ENCODE peak calls at places on chromosomes 11 and 22, in ten cellular contexts. L, Q, U, T, X, P, Z, F, E and Y are unnamed samples.

GRCh38 chr11:11027271-11027670 is 169.4 kb upstream of the ZBED5 start:
- DNase-seq in L (peak; percentile 85), Q (peak; percentile 60), U (peak; percentile 62), T (no peak), X (peak; percentile 89), P (no peak), Z (no peak), F (peak; percentile 63), E (peak; percentile 93), Y (peak; percentile 59)

GRCh38 chr11:12810497-12810896 is 136.3 kb downstream of the TEAD1 start:
- DNase-seq in L (no peak), Q (peak; percentile 88), U (peak; percentile 87), T (no peak), X (peak; percentile 72), P (peak; percentile 56), Z (no peak), F (peak; percentile 79), E (no peak), Y (no peak)

GRCh38 chr11:34416088-34416487 is 22.6 kb upstream of the CAT start:
- DNase-seq in L (no peak), Q (no peak), U (no peak), T (no peak), X (no peak), P (no peak), Z (no peak), F (no peak), E (no peak), Y (no peak)

GRCh38 chr11:9264381-9265210 is 554 bp downstream of the DENND5A start:
- DNase-seq in L (peak; percentile 80), Q (peak; percentile 86), U (peak; percentile 83), T (peak; percentile 48), X (peak; percentile 87), P (peak; percentile 69), Z (peak; percentile 10), F (peak; percentile 83), E (peak; percentile 89), Y (peak; percentile 44)

GRCh38 chr11:47061429-47062178 is 115.1 kb downstream of the ARFGAP2 start:
- DNase-seq in L (no peak), Q (no peak), U (no peak), T (no peak), X (no peak), P (no peak), Z (no peak), F (no peak), E (no peak), Y (no peak)

GRCh38 chr11:12497431-12497830 is 120.1 kb downstream of the PARVA start:
- DNase-seq in L (no peak), Q (no peak), U (no peak), T (no peak), X (no peak), P (no peak), Z (no peak), F (no peak), E (no peak), Y (no peak)

GRCh38 chr11:1007279-1007678 is 29.2 kb downstream of the MUC6 start:
- DNase-seq in L (no peak), Q (no peak), U (no peak), T (no peak), X (no peak), P (no peak), Z (no peak), F (no peak), E (no peak), Y (no peak)

GRCh38 chr11:22433517-22433916 is 95.3 kb downstream of the SLC17A6 start:
- DNase-seq in L (no peak), Q (no peak), U (no peak), T (no peak), X (no peak), P (no peak), Z (no peak), F (no peak), E (no peak), Y (no peak)

DNA sequence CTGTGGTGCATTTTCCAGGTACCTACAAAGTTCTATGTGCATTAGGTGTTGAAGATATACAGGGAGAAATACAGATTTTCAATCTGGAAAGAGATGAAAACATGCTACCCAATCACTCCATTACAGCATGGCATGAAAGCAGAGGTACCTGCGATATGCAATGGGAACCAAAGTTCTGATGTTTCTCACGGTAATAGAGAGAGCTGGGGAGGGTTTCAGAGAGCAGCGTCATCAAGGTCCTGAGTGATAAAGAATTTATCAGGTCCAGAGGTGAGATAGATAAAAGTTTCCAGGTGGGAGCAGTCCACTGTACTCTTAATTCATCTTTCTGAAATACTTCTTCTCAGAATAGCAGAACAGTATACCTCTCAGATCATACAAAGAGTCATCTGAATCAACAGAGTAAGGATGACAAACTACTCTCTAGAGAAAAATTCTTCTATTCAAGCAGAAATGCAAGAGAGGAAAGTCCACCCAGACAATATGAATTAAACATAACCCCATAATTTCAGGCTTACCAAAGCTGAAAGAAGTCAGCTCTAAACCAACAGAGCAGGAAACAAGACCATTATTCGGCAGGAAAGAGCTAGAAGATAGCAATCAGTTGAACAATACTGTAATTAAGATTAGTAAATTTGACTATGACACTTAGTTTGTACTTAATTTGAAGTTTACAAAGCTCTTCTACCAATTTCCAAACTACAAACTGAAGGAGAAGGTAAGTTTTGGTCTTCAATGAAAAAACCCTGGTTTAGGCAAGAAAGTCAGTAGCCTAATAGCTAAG is 12.8 kb downstream of the CTSC start:
- DNase-seq in L (no peak), Q (no peak), U (no peak), T (no peak), X (no peak), P (no peak), Z (no peak), F (no peak), E (no peak), Y (no peak)
- H3K4me3 ChIP-seq in L (no peak overlapping the region), Q (no peak overlapping the region), U (no peak overlapping the region), T (no peak overlapping the region), X (no peak overlapping the region), P (no peak overlapping the region), Z (no peak overlapping the region), F (no peak overlapping the region), E (no peak overlapping the region), Y (no peak overlapping the region)

GRCh38 chr22:45994516-45995404 is 17.8 kb upstream of the WNT7B start:
- DNase-seq in L (peak; percentile 57), Q (peak; percentile 67), U (peak; percentile 74), T (peak; percentile 49), X (peak; percentile 64), P (peak; percentile 91), Z (no peak), F (peak; percentile 48), E (peak; percentile 97), Y (no peak)

GRCh38 chr22:45997077-45997774 is 20.3 kb upstream of the WNT7B start:
- DNase-seq in L (peak; percentile 43), Q (peak; percentile 97), U (peak; percentile 99), T (peak; percentile 69), X (peak; percentile 99), P (peak; percentile 96), Z (no peak), F (peak; percentile 96), E (peak; percentile 99), Y (peak; percentile 80)

GRCh38 chr22:45997775-45998637 is 21.0 kb upstream of the WNT7B start:
- DNase-seq in L (no peak), Q (no peak), U (no peak), T (no peak), X (no peak), P (peak; percentile 61), Z (no peak), F (no peak), E (peak; percentile 95), Y (no peak)

GRCh38 chr22:45995405-45996101 is 18.6 kb upstream of the WNT7B start:
- DNase-seq in L (no peak), Q (no peak), U (no peak), T (no peak), X (no peak), P (peak; percentile 46), Z (no peak), F (no peak), E (peak; percentile 42), Y (no peak)

GRCh38 chr22:45996241-45997076 is 19.5 kb upstream of the WNT7B start:
- DNase-seq in L (no peak), Q (peak; percentile 47), U (peak; percentile 69), T (peak; percentile 66), X (peak; percentile 71), P (peak; percentile 57), Z (no peak), F (peak; percentile 62), E (peak; percentile 97), Y (no peak)
- H3K4me3 ChIP-seq in L (no peak overlapping the region), Q (no peak overlapping the region), U (no peak overlapping the region), T (no peak overlapping the region), X (peak overlapping the region; percentile 32), P (no peak overlapping the region), Z (no peak overlapping the region), F (no peak overlapping the region), E (peak overlapping the region; percentile 53), Y (no peak overlapping the region)

GRCh38 chr11:65586247-65586630 is 9.4 kb downstream of the KCNK7 start:
- DNase-seq in L (no peak), Q (no peak), U (no peak), T (no peak), X (no peak), P (no peak), Z (no peak), F (no peak), E (peak; percentile 93), Y (no peak)

GRCh38 chr11:65585396-65586246 is 9.8 kb downstream of the EHBP1L1 start:
- DNase-seq in L (no peak), Q (no peak), U (no peak), T (no peak), X (no peak), P (no peak), Z (no peak), F (no peak), E (peak; percentile 88), Y (no peak)

GRCh38 chr11:65583589-65583988 is 7.7 kb downstream of the EHBP1L1 start:
- DNase-seq in L (no peak), Q (no peak), U (no peak), T (no peak), X (no peak), P (no peak), Z (no peak), F (no peak), E (no peak), Y (no peak)

GRCh38 chr11:65584102-65584501 is 8.2 kb downstream of the EHBP1L1 start:
- DNase-seq in L (no peak), Q (no peak), U (no peak), T (no peak), X (no peak), P (no peak), Z (no peak), F (no peak), E (peak; percentile 88), Y (no peak)

DNA sequence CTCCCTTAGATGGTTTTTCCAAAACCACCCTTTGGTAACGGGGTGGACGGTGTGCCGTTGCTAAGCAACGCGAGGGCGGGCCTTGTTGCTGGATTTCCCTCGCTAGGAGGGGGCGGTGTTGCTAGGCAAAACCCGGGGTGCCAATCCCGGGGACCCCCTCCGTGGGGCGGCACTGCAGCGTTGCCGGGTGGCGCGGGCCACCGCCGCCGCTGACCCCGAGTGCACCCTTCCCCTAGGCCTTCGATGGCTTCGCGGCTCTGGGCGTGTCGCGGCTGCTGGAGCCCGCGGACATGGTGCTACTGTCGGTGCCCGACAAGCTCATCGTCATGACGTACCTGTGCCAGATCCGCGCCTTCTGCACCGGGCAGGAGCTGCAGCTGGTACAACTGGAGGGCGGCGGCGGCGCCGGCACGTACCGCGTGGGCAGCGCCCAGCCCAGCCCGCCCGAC is 8.9 kb downstream of the EHBP1L1 start:
- DNase-seq in L (no peak), Q (no peak), U (no peak), T (no peak), X (no peak), P (no peak), Z (no peak), F (peak; percentile 17), E (no peak), Y (no peak)
- H3K4me3 ChIP-seq in L (no peak overlapping the region), Q (no peak overlapping the region), U (no peak overlapping the region), T (no peak overlapping the region), X (no peak overlapping the region), P (no peak overlapping the region), Z (no peak overlapping the region), F (no peak overlapping the region), E (no peak overlapping the region), Y (no peak overlapping the region)

GRCh38 chr11:17121981-17122380 is 44.5 kb upstream of the RPS13 start:
- DNase-seq in L (no peak), Q (no peak), U (no peak), T (no peak), X (no peak), P (no peak), Z (no peak), F (no peak), E (no peak), Y (no peak)
- H3K4me3 ChIP-seq in L (no peak overlapping the region), Q (no peak overlapping the region), U (no peak overlapping the region), T (no peak overlapping the region), X (no peak overlapping the region), P (no peak overlapping the region), Z (no peak overlapping the region), F (no peak overlapping the region), E (no peak overlapping the region), Y (no peak overlapping the region)